ENCODE peak calls at places on chromosome 13, in seven cellular contexts. N, J, M, P, G, S and Y are unnamed samples.

GRCh38 chr13:53151692-53152421 is 123.2 kb downstream of the OLFM4 start:
- DNase-seq in N (peak; percentile 71), J (peak; percentile 27), M (peak; percentile 15), P (peak; percentile 44), G (peak; percentile 43), S (peak; percentile 32), Y (peak; percentile 69)

GRCh38 chr13:21361123-21361522 is 98.0 kb downstream of the ZDHHC20 start:
- DNase-seq in N (no peak), J (no peak), M (no peak), P (no peak), G (no peak), S (no peak), Y (no peak)

GRCh38 chr13:94967183-94968039 is 255.1 kb upstream of the SOX21 start:
- DNase-seq in N (peak; percentile 57), J (no peak), M (no peak), P (no peak), G (no peak), S (no peak), Y (peak; percentile 51)

GRCh38 chr13:28494861-28495585 is at the start of gene FLT1:
- DNase-seq in N (peak; percentile 84), J (peak; percentile 39), M (no peak), P (peak; percentile 12), G (no peak), S (no peak), Y (peak; percentile 38)

GRCh38 chr13:32009362-32009761 is 22.2 kb upstream of the FRY start:
- DNase-seq in N (no peak), J (no peak), M (no peak), P (no peak), G (peak; percentile 31), S (no peak), Y (no peak)

GRCh38 chr13:51585234-51585672 is 991 bp downstream of the WDFY2 start:
- DNase-seq in N (no peak), J (no peak), M (no peak), P (no peak), G (no peak), S (no peak), Y (no peak)

GRCh38 chr13:110234532-110234931 is 72.4 kb downstream of the COL4A1 start:
- DNase-seq in N (no peak), J (no peak), M (no peak), P (no peak), G (no peak), S (no peak), Y (no peak)

GRCh38 chr13:62418872-62419271 is 1003.2 kb upstream of the PCDH20 start:
- DNase-seq in N (no peak), J (no peak), M (no peak), P (no peak), G (no peak), S (no peak), Y (no peak)

GRCh38 chr13:113854238-113855011 is 9.5 kb downstream of the GAS6 start:
- DNase-seq in N (no peak), J (no peak), M (no peak), P (no peak), G (no peak), S (no peak), Y (no peak)

GRCh38 chr13:30870049-30870884 is 35.8 kb upstream of the MEDAG start:
- DNase-seq in N (peak; percentile 83), J (no peak), M (peak; percentile 79), P (peak; percentile 79), G (no peak), S (no peak), Y (peak; percentile 92)

GRCh38 chr13:29702912-29703351 is 107.4 kb upstream of the SLC7A1 start:
- DNase-seq in N (no peak), J (peak; percentile 27), M (no peak), P (no peak), G (no peak), S (no peak), Y (no peak)

GRCh38 chr13:110713981-110714797 is 689 bp downstream of the ING1 start:
- DNase-seq in N (peak; percentile 43), J (no peak), M (no peak), P (no peak), G (peak; percentile 28), S (no peak), Y (no peak)

GRCh38 chr13:27556109-27556508 is 64.2 kb downstream of the LNX2 start:
- DNase-seq in N (no peak), J (no peak), M (no peak), P (no peak), G (no peak), S (no peak), Y (no peak)

GRCh38 chr13:30963794-30964193 is 31.3 kb downstream of the TEX26 start:
- DNase-seq in N (no peak), J (no peak), M (no peak), P (no peak), G (no peak), S (no peak), Y (peak; percentile 29)

GRCh38 chr13:22726721-22727120 is 454.1 kb upstream of the SGCG start:
- DNase-seq in N (no peak), J (no peak), M (no peak), P (no peak), G (no peak), S (no peak), Y (no peak)

GRCh38 chr13:110361365-110361911 is 54.4 kb downstream of the COL4A2 start:
- DNase-seq in N (no peak), J (no peak), M (no peak), P (no peak), G (no peak), S (no peak), Y (no peak)

GRCh38 chr13:111065698-111066097 is 49.4 kb upstream of the ARHGEF7 start:
- DNase-seq in N (no peak), J (no peak), M (no peak), P (no peak), G (no peak), S (no peak), Y (no peak)

DNA sequence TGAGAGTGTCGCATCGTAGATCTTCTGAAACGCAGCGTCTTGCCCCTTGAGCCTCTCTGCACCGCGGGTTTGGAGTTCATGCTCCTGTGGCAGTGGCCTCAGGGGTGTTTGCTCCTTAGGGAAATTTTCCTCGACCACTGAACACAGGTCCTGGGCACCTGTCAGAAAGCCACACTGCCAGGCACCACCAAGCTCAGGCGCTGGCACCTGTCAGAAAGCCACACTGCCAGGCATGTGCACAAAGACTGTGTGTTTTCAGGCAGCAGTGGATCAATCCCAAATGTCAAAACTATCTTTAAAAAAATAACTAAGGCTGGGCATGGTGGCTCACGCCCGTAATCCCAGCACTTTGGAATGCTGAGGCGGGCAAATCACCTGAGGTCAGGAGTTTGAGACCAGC is 87.1 kb downstream of the ATP11A start:
- DNase-seq in N (peak; percentile 6), J (no peak), M (no peak), P (no peak), G (no peak), S (no peak), Y (no peak)
- TF ChIP-seq SP1 in N (no peak), J (no peak), M (no peak), P (no peak), G (no peak), S (no peak), Y (no peak)

GRCh38 chr13:107234315-107234714 is 666.4 kb upstream of the ARGLU1 start:
- DNase-seq in N (no peak), J (no peak), M (no peak), P (no peak), G (no peak), S (no peak), Y (no peak)

GRCh38 chr13:107233541-107233940 is 665.6 kb upstream of the ARGLU1 start:
- DNase-seq in N (no peak), J (no peak), M (no peak), P (no peak), G (no peak), S (no peak), Y (no peak)

GRCh38 chr13:107231941-107232340 is 664.0 kb upstream of the ARGLU1 start:
- DNase-seq in N (no peak), J (no peak), M (no peak), P (no peak), G (no peak), S (no peak), Y (no peak)
- TF ChIP-seq SP1 in N (no peak), J (no peak), M (no peak), P (no peak), G (no peak), S (no peak), Y (no peak)

DNA sequence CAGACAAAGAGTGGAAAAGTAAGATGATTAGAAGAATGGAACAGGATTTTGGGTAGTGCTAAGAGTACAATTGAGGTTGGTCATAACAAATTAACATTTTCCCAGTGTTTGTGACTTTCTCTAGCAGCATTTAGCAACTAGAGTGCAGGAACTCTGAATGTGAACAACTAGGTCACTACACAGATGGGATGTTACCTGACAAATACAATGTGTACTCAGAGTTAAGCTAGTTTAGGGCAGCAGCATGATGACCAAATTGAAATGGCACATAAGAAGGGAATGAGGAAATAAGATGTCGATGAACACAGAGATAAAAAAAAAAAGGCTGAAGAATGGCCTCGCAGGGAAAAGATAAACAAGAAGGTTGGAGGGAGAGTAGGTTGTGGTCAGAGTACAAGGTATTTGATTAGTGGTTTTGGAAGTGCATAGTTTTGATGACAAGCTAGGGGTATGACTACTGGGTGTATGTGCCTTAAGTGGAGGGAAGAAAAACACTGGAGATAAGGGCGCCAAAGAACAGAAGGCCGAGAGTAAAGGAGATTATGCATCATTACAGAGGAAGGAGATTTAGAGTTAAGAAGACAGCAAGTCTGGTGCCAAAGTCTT is 381.1 kb downstream of the FGF14 start:
- DNase-seq in N (no peak), J (no peak), M (no peak), P (no peak), G (no peak), S (no peak), Y (no peak)
- TF ChIP-seq SP1 in N (no peak), J (no peak), M (no peak), P (no peak), G (no peak), S (no peak), Y (no peak)

GRCh38 chr13:26412263-26412662 is 145.2 kb upstream of the WASF3 start:
- DNase-seq in N (no peak), J (no peak), M (no peak), P (no peak), G (peak; percentile 79), S (no peak), Y (no peak)

DNA sequence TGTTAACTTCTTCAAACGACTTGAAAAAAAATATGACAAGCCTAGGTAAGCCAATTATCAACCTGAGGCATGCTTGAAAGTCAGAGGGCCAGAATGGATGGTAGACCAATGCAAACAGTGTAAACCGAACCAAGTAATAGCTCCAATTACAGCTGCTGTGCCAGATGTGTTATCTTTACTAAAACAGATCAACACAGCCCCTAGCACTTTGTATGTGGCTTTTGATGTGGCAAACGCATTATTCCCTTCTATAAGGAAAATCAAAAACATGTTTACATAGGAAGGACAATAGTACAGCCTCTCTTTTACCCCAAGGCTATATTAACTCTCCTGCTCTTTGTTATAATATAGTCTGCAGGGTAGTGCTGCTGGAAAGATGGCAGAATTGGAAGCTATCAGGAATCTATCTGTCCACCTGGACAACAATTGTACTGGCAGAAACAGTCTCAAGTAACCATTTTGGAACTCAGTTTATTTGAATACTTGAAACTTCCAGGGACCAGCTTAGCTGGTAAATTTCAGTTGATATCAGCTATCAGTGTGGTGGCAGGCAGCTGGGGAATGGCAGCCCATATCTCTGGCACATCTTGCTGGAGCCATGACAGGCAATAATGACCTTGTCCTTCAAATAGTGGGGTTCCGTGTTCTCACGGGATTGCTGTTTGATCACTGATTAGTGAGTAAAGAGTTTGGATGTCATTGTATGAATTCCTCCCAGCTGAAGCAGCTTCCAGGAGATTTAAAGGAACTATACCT is 144.3 kb upstream of the WASF3 start:
- DNase-seq in N (no peak), J (no peak), M (no peak), P (no peak), G (no peak), S (no peak), Y (no peak)
- TF ChIP-seq SP1 in N (no peak), J (no peak), M (no peak), P (no peak), G (no peak), S (no peak), Y (no peak)